ENCODE peak calls at places on chromosome 11, in ten cellular contexts. Z is sigmoid colon, L is uterus, W is breast epithelium, E is upper lobe of left lung, C is suprapubic skin, F is testis, M is K562, T is body of pancreas, B is transverse colon. N is an unnamed sample. For H3K4me1 and H3K9me3, the result is how much of the 10 kb centered on the place peaks cover.

GRCh38 chr11:105609341-105609781 is 512 bp upstream of the GRIA4 start:
- DNase-seq in Z (no peak), L (no peak), W (no peak), E (no peak), C (no peak), F (peak), M (peak), T (peak), B (no peak), N (no peak)

GRCh38 chr11:120514541-120515121 is 3.1 kb downstream of the GRIK4 start:
- DNase-seq in Z (peak), L (no peak), W (peak), E (no peak), C (no peak), F (no peak), M (no peak), T (no peak), B (no peak), N (no peak)

GRCh38 chr11:110121204-110121603 is 28.0 kb downstream of the ZC3H12C start:
- DNase-seq in Z (no peak), L (no peak), W (no peak), E (no peak), C (no peak), F (no peak), M (no peak), T (no peak), B (no peak), N (no peak)

GRCh38 chr11:73321342-73322110 is 13.4 kb downstream of the ARHGEF17 start:
- DNase-seq in Z (peak), L (peak), W (no peak), E (peak), C (no peak), F (no peak), M (no peak), T (peak), B (no peak), N (peak)

GRCh38 chr11:15629690-15630321 is 515.1 kb downstream of the INSC start:
- DNase-seq in Z (no peak), L (no peak), W (no peak), E (no peak), C (no peak), F (peak), M (no peak), T (peak), B (peak), N (no peak)

GRCh38 chr11:12285811-12286222 is 91.6 kb upstream of the PARVA start:
- DNase-seq in Z (no peak), L (no peak), W (no peak), E (no peak), C (peak), F (peak), M (no peak), T (no peak), B (no peak), N (no peak)

GRCh38 chr11:100769165-100769564 is 82.1 kb downstream of the ARHGAP42 start:
- DNase-seq in Z (no peak), L (no peak), W (no peak), E (no peak), C (no peak), F (peak), M (no peak), T (no peak), B (no peak), N (peak)

GRCh38 chr11:19905280-19905853 is 192.7 kb downstream of the NAV2 start:
- DNase-seq in Z (no peak), L (no peak), W (no peak), E (no peak), C (no peak), F (no peak), M (peak), T (no peak), B (no peak), N (peak)

GRCh38 chr11:33179431-33179830 is 18.2 kb upstream of the CSTF3 start:
- DNase-seq in Z (no peak), L (no peak), W (no peak), E (no peak), C (no peak), F (no peak), M (no peak), T (no peak), B (no peak), N (no peak)

GRCh38 chr11:118820412-118821357 is 29.7 kb upstream of the DDX6 start:
- DNase-seq in Z (peak), L (peak), W (peak), E (peak), C (peak), F (peak), M (no peak), T (peak), B (peak), N (peak)

GRCh38 chr11:117884994-117885393 is 8.5 kb upstream of the FXYD6 start:
- DNase-seq in Z (peak), L (peak), W (peak), E (no peak), C (no peak), F (peak), M (no peak), T (no peak), B (no peak), N (peak)

GRCh38 chr11:73747762-73748161 is 13.1 kb downstream of the RAB6A start:
- DNase-seq in Z (no peak), L (no peak), W (no peak), E (no peak), C (no peak), F (no peak), M (no peak), T (no peak), B (no peak), N (no peak)

GRCh38 chr11:3056296-3057068 is 741 bp downstream of the CARS1 start:
- DNase-seq in Z (peak), L (no peak), W (no peak), E (peak), C (no peak), F (no peak), M (peak), T (no peak), B (peak), N (no peak)

GRCh38 chr11:128289048-128289447 is 298.3 kb downstream of the ETS1 start:
- DNase-seq in Z (no peak), L (no peak), W (no peak), E (no peak), C (no peak), F (no peak), M (no peak), T (no peak), B (no peak), N (no peak)
- H3K4me1 ChIP-seq in Z (under half), L (under half), W (under half), E (under half), C (under half), F (under half), M (under half), T (under half), B (under half), N (under half)

GRCh38 chr11:13775471-13775870 is 107.0 kb downstream of the FAR1 start:
- DNase-seq in Z (no peak), L (no peak), W (no peak), E (no peak), C (no peak), F (no peak), M (no peak), T (no peak), B (peak), N (no peak)

GRCh38 chr11:13781153-13781552 is 112.7 kb downstream of the FAR1 start:
- DNase-seq in Z (no peak), L (no peak), W (no peak), E (no peak), C (no peak), F (no peak), M (no peak), T (no peak), B (no peak), N (no peak)

GRCh38 chr11:13778345-13778744 is 109.9 kb downstream of the FAR1 start:
- DNase-seq in Z (no peak), L (no peak), W (no peak), E (no peak), C (no peak), F (no peak), M (no peak), T (no peak), B (no peak), N (no peak)

GRCh38 chr11:13776134-13776815 is 107.8 kb downstream of the FAR1 start:
- DNase-seq in Z (no peak), L (no peak), W (no peak), E (no peak), C (no peak), F (no peak), M (no peak), T (no peak), B (no peak), N (no peak)

DNA sequence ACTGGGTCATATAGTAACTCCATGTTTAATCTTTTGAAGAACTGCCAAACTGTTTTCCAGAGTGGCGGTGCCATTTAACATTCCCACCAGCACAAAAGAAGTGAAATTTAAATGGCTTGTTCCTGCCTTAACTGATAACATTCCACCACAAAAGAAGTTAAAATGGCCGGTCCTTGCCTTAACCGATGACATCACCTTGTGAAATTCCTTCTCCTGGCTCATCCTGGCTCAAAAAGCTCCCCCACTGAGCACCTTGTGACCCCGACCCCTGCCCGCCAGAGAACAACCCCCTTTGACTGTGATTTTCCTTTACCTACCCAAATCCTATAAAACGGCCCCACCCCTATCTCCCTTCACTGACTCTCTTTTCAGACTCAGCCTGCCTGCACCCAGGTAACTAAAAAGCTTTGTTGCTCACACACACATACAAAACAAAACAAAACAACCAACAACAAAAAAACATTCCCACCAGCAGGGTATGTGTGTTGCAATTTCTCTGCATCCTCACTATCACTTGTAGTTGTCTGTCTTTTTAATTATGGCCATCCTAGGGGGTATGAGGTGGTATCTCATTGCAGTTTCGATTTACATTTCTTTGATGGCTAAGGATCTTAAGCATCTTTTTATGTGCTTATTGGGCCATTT is 109.0 kb downstream of the FAR1 start:
- DNase-seq in Z (no peak), L (no peak), W (no peak), E (no peak), C (no peak), F (no peak), M (no peak), T (no peak), B (no peak), N (no peak)
- TF ChIP-seq POLR2A in Z (no peak), L (no peak), W (no peak), E (no peak), C (no peak), F (no peak), M (no peak), T (no peak), B (no peak), N (no peak)

GRCh38 chr11:112292785-112293407 is 32.2 kb upstream of the PLET1 start:
- DNase-seq in Z (peak), L (no peak), W (no peak), E (no peak), C (peak), F (no peak), M (no peak), T (peak), B (no peak), N (peak)
- H3K9me3 ChIP-seq in Z (under half), L (under half), W (under half), E (under half), C (under half), F (under half), M (under half), T (under half), B (under half), N (under half)

GRCh38 chr11:108545909-108546501 is 47.6 kb downstream of the EXPH5 start:
- DNase-seq in Z (no peak), L (no peak), W (no peak), E (no peak), C (no peak), F (no peak), M (no peak), T (no peak), B (no peak), N (no peak)
- H3K4me1 ChIP-seq in Z (under half), L (under half), W (under half), E (under half), C (under half), F (under half), M (under half), T (under half), B (under half), N (under half)

GRCh38 chr11:97963528-97964331 is 1057.0 kb upstream of the CNTN5 start:
- DNase-seq in Z (no peak), L (no peak), W (no peak), E (no peak), C (no peak), F (no peak), M (peak), T (no peak), B (no peak), N (no peak)
- TF ChIP-seq POLR2A in Z (no peak), L (no peak), W (no peak), E (no peak), C (no peak), F (no peak), M (peak), T (no peak), B (no peak), N (no peak)

GRCh38 chr11:127524618-127525017 is 524.0 kb upstream of the KIRREL3 start:
- DNase-seq in Z (no peak), L (no peak), W (no peak), E (no peak), C (no peak), F (no peak), M (no peak), T (peak), B (no peak), N (no peak)
- H3K9me3 ChIP-seq in Z (under half), L (under half), W (under half), E (under half), C (under half), F (under half), M (under half), T (under half), B (under half), N (under half)

DNA sequence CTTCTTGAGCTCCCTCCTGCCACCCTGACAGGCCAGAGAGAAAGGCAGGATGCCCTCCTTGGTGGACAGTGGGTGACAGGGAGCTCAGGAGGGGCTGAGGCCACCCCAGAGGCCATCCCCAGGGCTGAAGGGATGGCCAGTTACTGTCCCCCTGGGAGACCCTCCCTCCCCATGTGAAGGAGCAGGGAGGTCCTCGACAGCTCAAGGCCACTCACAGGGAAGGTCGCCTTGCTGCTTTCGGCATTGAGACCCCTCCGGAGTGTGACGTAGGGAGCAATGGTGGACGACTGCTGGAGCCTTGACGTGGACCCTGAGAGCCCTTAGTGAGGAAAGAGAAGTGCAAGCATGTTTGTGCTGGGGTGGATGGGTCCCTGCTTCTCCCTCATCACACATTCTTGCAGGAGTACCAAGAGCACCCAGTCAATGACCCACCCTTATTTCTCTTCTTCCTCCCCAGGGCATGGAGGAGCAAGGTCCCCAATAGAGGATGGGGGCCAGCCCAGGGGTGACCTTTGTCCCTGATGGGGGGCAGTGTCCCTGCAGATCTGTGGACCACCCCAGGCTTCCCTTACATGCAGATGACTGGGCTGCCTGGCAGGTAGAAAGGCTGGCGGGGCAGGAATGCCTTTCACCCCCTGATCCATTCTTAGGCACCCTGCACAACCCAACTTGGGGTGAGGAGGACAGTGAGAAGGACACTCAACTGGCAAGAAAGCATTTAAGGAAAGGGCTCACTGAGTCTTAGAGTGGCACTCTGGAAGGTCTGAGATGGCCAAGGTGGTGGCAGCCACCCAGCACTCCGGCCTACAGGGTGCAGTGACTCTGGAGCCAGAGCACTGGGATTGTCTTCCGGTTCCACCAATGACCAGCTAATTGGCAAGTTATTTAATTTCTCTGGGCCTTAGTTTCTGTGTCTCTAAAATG is 51.4 kb downstream of the C11orf58 start:
- DNase-seq in Z (no peak), L (no peak), W (no peak), E (no peak), C (no peak), F (no peak), M (no peak), T (no peak), B (no peak), N (no peak)
- H3K4me1 ChIP-seq in Z (under half), L (under half), W (under half), E (under half), C (half or more), F (under half), M (under half), T (under half), B (under half), N (under half)

DNA sequence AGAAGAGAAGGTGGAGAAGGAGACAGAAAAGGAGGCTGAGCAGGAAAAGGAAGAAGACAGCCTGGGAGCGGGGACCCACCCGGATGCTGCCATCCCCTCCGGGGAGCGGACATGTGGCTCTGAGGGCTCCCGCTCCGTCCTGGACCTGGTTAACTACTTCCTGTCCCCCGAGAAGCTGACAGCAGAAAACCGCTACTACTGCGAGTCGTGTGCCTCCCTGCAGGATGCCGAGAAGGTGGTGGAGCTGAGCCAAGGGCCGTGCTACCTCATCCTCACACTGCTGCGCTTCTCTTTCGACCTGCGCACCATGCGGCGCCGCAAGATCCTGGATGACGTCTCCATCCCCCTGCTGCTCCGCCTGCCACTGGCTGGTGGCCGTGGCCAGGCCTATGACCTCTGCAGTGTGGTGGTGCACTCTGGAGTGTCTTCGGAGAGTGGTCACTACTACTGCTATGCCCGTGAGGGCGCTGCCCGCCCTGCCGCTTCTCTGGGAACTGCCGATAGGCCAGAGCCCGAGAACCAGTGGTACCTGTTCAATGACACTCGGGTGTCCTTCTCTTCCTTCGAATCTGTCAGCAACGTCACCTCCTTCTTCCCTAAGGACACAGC is 21.4 kb downstream of the USP35 start:
- DNase-seq in Z (peak), L (no peak), W (peak), E (no peak), C (no peak), F (no peak), M (no peak), T (no peak), B (no peak), N (no peak)
- TF ChIP-seq POLR2A in Z (no peak), L (no peak), W (no peak), E (no peak), C (no peak), F (no peak), M (no peak), T (no peak), B (no peak), N (no peak)

DNA sequence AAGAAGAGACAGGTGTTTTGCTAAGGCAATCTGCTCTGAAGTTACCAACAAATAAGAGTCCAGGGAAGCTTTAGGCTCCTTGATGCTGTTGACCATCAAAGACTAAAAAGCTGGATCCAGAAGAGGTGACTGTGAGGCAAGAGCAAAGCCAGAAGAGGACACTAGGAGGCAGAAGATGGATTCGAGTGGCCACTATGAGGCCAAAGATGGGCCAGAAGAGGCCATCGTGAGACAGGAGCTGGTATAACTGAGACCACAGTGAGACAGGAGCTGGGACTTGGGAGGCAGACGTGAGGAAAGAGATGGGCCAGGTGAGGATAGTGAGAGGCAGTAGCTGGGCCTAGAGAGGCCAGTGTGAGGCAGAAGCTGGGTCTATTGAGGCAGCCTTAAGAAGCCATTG is 37.7 kb downstream of the OR4C45 start:
- DNase-seq in Z (no peak), L (no peak), W (no peak), E (no peak), C (no peak), F (no peak), M (no peak), T (no peak), B (no peak), N (no peak)
- H3K9me3 ChIP-seq in Z (under half), L (under half), W (under half), E (under half), C (under half), F (under half), M (under half), T (under half), B (under half), N (under half)

N was measured in adrenal gland.